ENCODE peak calls at places on chromosomes 6 and 20, in seven cellular contexts. K is adrenal gland, W is upper lobe of right lung, D is small intestine, A is iPS DF 6.9, X is tibial nerve, S is colonic mucosa. F is an unnamed sample. For H3K4me1, the result is how much of the 10 kb centered on the place peaks cover.

GRCh38 chr6:44569931-44570385 is 182.5 kb downstream of the CDC5L start:
- DNase-seq in K (peak), W (peak), D (no peak), A (no peak), X (no peak), S (no peak), F (no peak)

GRCh38 chr6:63272397-63272796 is 47.4 kb downstream of the LGSN start:
- DNase-seq in K (no peak), W (no peak), D (peak), A (no peak), X (no peak), S (no peak), F (peak)

GRCh38 chr6:139820191-139820590 is 445.7 kb upstream of the CITED2 start:
- DNase-seq in K (no peak), W (no peak), D (no peak), A (no peak), X (no peak), S (no peak), F (no peak)

GRCh38 chr6:72560721-72561593 is 60.9 kb upstream of the KCNQ5 start:
- DNase-seq in K (no peak), W (no peak), D (no peak), A (no peak), X (no peak), S (no peak), F (peak)

GRCh38 chr20:8076505-8077498 is 55.3 kb upstream of the PLCB1 start:
- DNase-seq in K (no peak), W (no peak), D (no peak), A (no peak), X (no peak), S (no peak), F (no peak)

GRCh38 chr20:33490023-33490933 is at the start of gene CBFA2T2:
- DNase-seq in K (peak), W (peak), D (peak), A (no peak), X (peak), S (peak), F (peak)

GRCh38 chr6:100370265-100370664 is 94.5 kb downstream of the SIM1 start:
- DNase-seq in K (no peak), W (no peak), D (no peak), A (no peak), X (no peak), S (no peak), F (no peak)

GRCh38 chr6:148629197-148629909 is 117.5 kb upstream of the UST start:
- DNase-seq in K (no peak), W (no peak), D (no peak), A (no peak), X (no peak), S (no peak), F (no peak)

GRCh38 chr6:109010703-109011102 is 83.9 kb downstream of the SESN1 start:
- DNase-seq in K (no peak), W (no peak), D (no peak), A (no peak), X (no peak), S (no peak), F (no peak)

GRCh38 chr20:13462091-13462490 is 176.6 kb downstream of the TASP1 start:
- DNase-seq in K (no peak), W (no peak), D (no peak), A (no peak), X (no peak), S (no peak), F (no peak)

GRCh38 chr20:41131594-41132387 is 5.6 kb upstream of the PLCG1 start:
- DNase-seq in K (no peak), W (no peak), D (no peak), A (no peak), X (no peak), S (no peak), F (no peak)

GRCh38 chr20:18981956-18982539 is 168.5 kb downstream of the SCP2D1 start:
- DNase-seq in K (no peak), W (no peak), D (no peak), A (no peak), X (no peak), S (no peak), F (no peak)

GRCh38 chr6:126118058-126118759 is 131.9 kb downstream of the TRMT11 start:
- DNase-seq in K (no peak), W (no peak), D (no peak), A (no peak), X (no peak), S (no peak), F (peak)

GRCh38 chr6:11515773-11516172 is 21.8 kb upstream of the TMEM170B start:
- DNase-seq in K (no peak), W (no peak), D (no peak), A (no peak), X (no peak), S (no peak), F (no peak)

GRCh38 chr6:11509471-11509870 is 28.1 kb upstream of the TMEM170B start:
- DNase-seq in K (no peak), W (no peak), D (no peak), A (no peak), X (no peak), S (no peak), F (no peak)

DNA sequence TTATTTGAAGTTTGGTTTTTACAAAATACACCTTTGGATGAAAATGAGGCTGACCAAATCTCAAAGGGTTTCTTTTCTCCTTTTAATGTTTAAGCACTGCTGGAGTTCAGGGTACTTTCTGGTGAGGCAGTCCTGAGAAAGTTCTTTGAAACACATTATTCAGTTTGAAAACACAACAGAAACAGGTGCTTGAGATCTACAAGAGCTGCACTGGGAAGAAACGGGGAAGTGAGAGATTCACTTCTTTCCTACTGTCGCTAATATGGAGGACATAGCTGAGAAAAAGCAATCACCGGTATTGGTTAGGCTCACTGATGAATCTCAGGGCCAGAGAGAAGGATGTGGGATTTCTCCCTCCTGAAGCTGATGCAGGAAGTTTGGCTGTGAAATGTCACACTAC is 22.9 kb upstream of the TMEM170B start:
- DNase-seq in K (no peak), W (no peak), D (no peak), A (no peak), X (no peak), S (no peak), F (no peak)
- H3K4me3 ChIP-seq in K (no peak), W (no peak), D (no peak), A (no peak), X (no peak), S (no peak), F (no peak)

GRCh38 chr6:15400572-15401004 is 154.7 kb downstream of the JARID2 start:
- DNase-seq in K (peak), W (peak), D (no peak), A (no peak), X (peak), S (peak), F (peak)

GRCh38 chr6:15401120-15401519 is 155.3 kb downstream of the JARID2 start:
- DNase-seq in K (no peak), W (no peak), D (no peak), A (no peak), X (no peak), S (no peak), F (no peak)

GRCh38 chr6:15398657-15399287 is 152.9 kb downstream of the JARID2 start:
- DNase-seq in K (no peak), W (no peak), D (no peak), A (no peak), X (no peak), S (no peak), F (peak)

GRCh38 chr6:15401769-15402250 is 155.9 kb downstream of the JARID2 start:
- DNase-seq in K (no peak), W (no peak), D (peak), A (no peak), X (no peak), S (no peak), F (no peak)

DNA sequence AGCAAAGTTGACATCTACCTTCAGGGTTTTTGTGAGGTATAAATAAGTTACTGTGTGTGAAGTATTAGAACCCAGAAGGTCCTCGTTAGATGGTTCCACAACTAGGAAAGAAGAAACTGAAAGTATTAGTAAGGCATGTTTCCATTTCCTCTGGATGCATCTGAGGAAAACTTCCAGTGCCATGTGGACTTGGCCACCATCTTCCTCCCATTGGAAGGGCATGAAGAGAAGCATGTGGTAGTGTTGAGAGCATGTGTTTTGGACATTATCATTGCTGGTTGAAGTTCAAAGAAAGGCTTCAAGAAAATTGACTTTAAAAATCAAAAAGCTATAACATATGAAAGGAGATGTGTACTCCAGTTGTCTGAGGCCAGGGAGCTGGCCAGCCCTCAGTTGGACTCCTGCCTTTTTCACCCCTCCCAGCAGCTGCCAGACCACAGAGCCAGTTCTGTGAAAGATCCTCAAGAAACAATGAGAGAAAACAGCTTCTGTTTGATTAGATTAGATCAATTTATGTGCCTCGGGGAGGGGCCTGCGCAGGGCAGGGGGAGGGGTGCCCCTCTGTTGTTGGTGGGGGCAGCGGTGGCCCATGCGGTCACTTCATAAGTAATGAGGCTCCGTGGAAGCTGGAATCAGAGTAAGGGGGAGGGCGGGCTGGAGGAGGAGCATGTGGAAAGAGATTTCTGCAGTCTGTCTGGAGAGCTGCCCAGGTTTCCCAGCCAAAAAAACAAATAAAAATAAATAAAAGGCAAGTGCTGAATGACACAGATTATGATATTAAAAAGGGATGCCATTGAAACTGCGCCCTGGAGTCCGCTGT is 154.0 kb downstream of the JARID2 start:
- DNase-seq in K (peak), W (peak), D (no peak), A (no peak), X (peak), S (peak), F (peak)
- H3K4me1 ChIP-seq in K (under half), W (under half), D (under half), A (under half), X (under half), S (under half), F (half or more)

DNA sequence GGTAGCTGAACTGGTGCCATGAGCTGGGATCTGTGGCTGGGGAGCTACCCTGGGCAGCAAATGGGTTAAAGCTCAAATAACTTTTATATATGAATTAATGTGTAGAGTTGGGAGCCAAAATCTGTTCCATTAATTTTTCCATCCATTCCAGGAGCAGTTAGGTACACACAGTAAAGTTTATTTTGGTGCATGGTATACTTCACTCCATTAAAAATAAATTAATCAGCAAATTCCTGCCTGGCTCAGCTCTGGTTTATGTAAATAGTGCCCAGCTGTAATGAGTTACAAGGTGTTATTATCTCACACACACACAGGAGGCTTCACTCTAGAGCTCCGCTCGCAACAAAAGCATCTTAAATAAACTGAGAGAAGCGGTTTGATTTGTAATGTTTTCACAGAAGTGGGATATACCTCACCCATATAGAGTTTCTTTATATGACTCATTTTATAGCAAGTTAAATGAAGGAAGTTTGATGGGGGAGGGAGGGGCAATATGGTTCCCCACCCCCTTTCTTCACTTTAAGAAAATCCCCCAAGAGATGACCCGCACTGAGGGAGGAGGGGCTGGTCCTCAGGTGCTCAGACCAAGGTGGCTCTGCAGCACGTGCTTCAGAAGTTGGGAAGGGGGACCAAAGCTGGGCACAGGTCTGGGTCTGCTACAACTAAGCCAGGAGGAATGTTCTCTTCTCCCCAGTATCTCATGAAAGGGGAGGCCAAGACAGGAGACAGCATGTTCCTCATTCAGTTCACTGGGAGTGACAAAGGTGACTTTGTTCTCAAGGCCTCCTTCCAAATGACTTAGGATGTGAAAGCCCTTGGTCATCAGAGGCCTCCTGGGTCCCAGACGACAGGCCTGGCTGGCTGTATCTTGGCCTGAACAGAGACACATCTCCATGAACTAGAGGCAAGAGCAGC is 10.5 kb upstream of the FAM83C start:
- DNase-seq in K (no peak), W (peak), D (no peak), A (no peak), X (no peak), S (no peak), F (no peak)
- H3K27ac ChIP-seq in K (no peak), W (no peak), D (no peak), A (no peak), X (no peak), S (no peak), F (no peak)

GRCh38 chr20:48770700-48771099 is 57.1 kb downstream of the PREX1 start:
- DNase-seq in K (no peak), W (no peak), D (no peak), A (no peak), X (no peak), S (no peak), F (no peak)
- H3K4me3 ChIP-seq in K (no peak), W (no peak), D (no peak), A (no peak), X (no peak), S (no peak), F (no peak)

DNA sequence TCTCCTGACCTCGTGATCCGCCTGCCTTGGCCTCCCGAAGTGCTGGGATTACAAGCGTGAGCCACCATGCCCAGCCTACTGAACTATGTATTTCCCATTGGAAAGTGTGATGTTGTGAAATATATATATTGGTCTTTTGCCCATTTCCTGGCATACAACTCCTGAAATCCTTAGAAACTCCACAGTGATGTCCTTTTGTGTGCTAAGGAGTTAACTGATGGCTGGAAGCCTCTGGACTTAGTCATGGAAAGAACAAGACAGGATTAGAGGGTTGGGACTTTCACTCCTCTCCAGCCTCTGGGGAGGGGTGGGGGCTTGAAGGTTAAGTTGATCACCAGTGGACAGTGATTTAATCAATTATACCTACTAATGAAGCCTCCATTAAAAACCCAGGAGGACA is 7.1 kb downstream of the PANK2 start:
- DNase-seq in K (no peak), W (no peak), D (no peak), A (no peak), X (no peak), S (no peak), F (no peak)
- H3K4me1 ChIP-seq in K (half or more), W (half or more), D (under half), A (under half), X (under half), S (under half), F (under half)

F was measured in cardiac muscle cell.